ENCODE peak calls at places on chromosomes 16 and 17, in eight cellular contexts. One of them, this sample, is unnamed.

GRCh38 chr16:86443508-86444130 is 66.7 kb upstream of the FOXF1 start:
- ATAC-seq in Panc1: no peak
- ATAC-seq in omental fat pad: no peak
- ATAC-seq in heart right ventricle: no peak
- ATAC-seq in activated CD8-positive, alpha-beta T cell treated with anti-CD3 and anti-CD28 coated beads, Interleukin-2, amount 10 ng/mL, durations not matched to agents 7 days and 5 days: no peak
- ATAC-seq in activated naive CD8-positive, alpha-beta T cell treated with anti-CD3 and anti-CD28 coated beads, Interleukin-2, amount 10 ng/mL, durations not matched to agents 7 days and 5 days: no peak
- ATAC-seq in activated CD8-positive, alpha-beta memory T cell treated with anti-CD3 and anti-CD28 coated beads, Interleukin-2, amount 10 ng/mL, durations not matched to agents 7 days and 5 days: no peak
- ATAC-seq in CD8-positive, alpha-beta T cell: no peak
- ATAC-seq in this sample: no peak

GRCh38 chr17:35849469-35850348 is 19.0 kb downstream of the HEATR9 start:
- ATAC-seq in Panc1: peak; percentile 89
- ATAC-seq in omental fat pad: no peak
- ATAC-seq in heart right ventricle: peak; percentile 58
- ATAC-seq in activated CD8-positive, alpha-beta T cell treated with anti-CD3 and anti-CD28 coated beads, Interleukin-2, amount 10 ng/mL, durations not matched to agents 7 days and 5 days: peak; percentile 92
- ATAC-seq in activated naive CD8-positive, alpha-beta T cell treated with anti-CD3 and anti-CD28 coated beads, Interleukin-2, amount 10 ng/mL, durations not matched to agents 7 days and 5 days: peak; percentile 86
- ATAC-seq in activated CD8-positive, alpha-beta memory T cell treated with anti-CD3 and anti-CD28 coated beads, Interleukin-2, amount 10 ng/mL, durations not matched to agents 7 days and 5 days: peak; percentile 95
- ATAC-seq in CD8-positive, alpha-beta T cell: peak; percentile 77
- ATAC-seq in this sample: no peak

GRCh38 chr17:32266389-32267269 is 997 bp downstream of the RHBDL3 start:
- ATAC-seq in Panc1: peak; percentile 11
- ATAC-seq in omental fat pad: peak; percentile 8
- ATAC-seq in heart right ventricle: no peak
- ATAC-seq in activated CD8-positive, alpha-beta T cell treated with anti-CD3 and anti-CD28 coated beads, Interleukin-2, amount 10 ng/mL, durations not matched to agents 7 days and 5 days: peak; percentile 65
- ATAC-seq in activated naive CD8-positive, alpha-beta T cell treated with anti-CD3 and anti-CD28 coated beads, Interleukin-2, amount 10 ng/mL, durations not matched to agents 7 days and 5 days: peak; percentile 23
- ATAC-seq in activated CD8-positive, alpha-beta memory T cell treated with anti-CD3 and anti-CD28 coated beads, Interleukin-2, amount 10 ng/mL, durations not matched to agents 7 days and 5 days: peak; percentile 48
- ATAC-seq in CD8-positive, alpha-beta T cell: peak; percentile 17
- ATAC-seq in this sample: no peak

GRCh38 chr17:10875411-10875810 is 37.5 kb upstream of the PIRT start:
- ATAC-seq in Panc1: no peak
- ATAC-seq in omental fat pad: no peak
- ATAC-seq in heart right ventricle: no peak
- ATAC-seq in activated CD8-positive, alpha-beta T cell treated with anti-CD3 and anti-CD28 coated beads, Interleukin-2, amount 10 ng/mL, durations not matched to agents 7 days and 5 days: no peak
- ATAC-seq in activated naive CD8-positive, alpha-beta T cell treated with anti-CD3 and anti-CD28 coated beads, Interleukin-2, amount 10 ng/mL, durations not matched to agents 7 days and 5 days: no peak
- ATAC-seq in activated CD8-positive, alpha-beta memory T cell treated with anti-CD3 and anti-CD28 coated beads, Interleukin-2, amount 10 ng/mL, durations not matched to agents 7 days and 5 days: no peak
- ATAC-seq in CD8-positive, alpha-beta T cell: no peak
- ATAC-seq in this sample: no peak

GRCh38 chr17:21094298-21094704 is 32.5 kb upstream of the DHRS7B start:
- ATAC-seq in Panc1: no peak
- ATAC-seq in omental fat pad: no peak
- ATAC-seq in heart right ventricle: no peak
- ATAC-seq in activated CD8-positive, alpha-beta T cell treated with anti-CD3 and anti-CD28 coated beads, Interleukin-2, amount 10 ng/mL, durations not matched to agents 7 days and 5 days: no peak
- ATAC-seq in activated naive CD8-positive, alpha-beta T cell treated with anti-CD3 and anti-CD28 coated beads, Interleukin-2, amount 10 ng/mL, durations not matched to agents 7 days and 5 days: no peak
- ATAC-seq in activated CD8-positive, alpha-beta memory T cell treated with anti-CD3 and anti-CD28 coated beads, Interleukin-2, amount 10 ng/mL, durations not matched to agents 7 days and 5 days: no peak
- ATAC-seq in CD8-positive, alpha-beta T cell: no peak
- ATAC-seq in this sample: no peak

GRCh38 chr17:41145261-41145660 is 4.4 kb downstream of the KRTAP4-5 start:
- ATAC-seq in Panc1: no peak
- ATAC-seq in omental fat pad: no peak
- ATAC-seq in heart right ventricle: no peak
- ATAC-seq in activated CD8-positive, alpha-beta T cell treated with anti-CD3 and anti-CD28 coated beads, Interleukin-2, amount 10 ng/mL, durations not matched to agents 7 days and 5 days: no peak
- ATAC-seq in activated naive CD8-positive, alpha-beta T cell treated with anti-CD3 and anti-CD28 coated beads, Interleukin-2, amount 10 ng/mL, durations not matched to agents 7 days and 5 days: no peak
- ATAC-seq in activated CD8-positive, alpha-beta memory T cell treated with anti-CD3 and anti-CD28 coated beads, Interleukin-2, amount 10 ng/mL, durations not matched to agents 7 days and 5 days: no peak
- ATAC-seq in CD8-positive, alpha-beta T cell: no peak
- ATAC-seq in this sample: no peak

GRCh38 chr17:17176341-17176740 is 29.8 kb downstream of the PLD6 start:
- ATAC-seq in Panc1: no peak
- ATAC-seq in omental fat pad: no peak
- ATAC-seq in heart right ventricle: no peak
- ATAC-seq in activated CD8-positive, alpha-beta T cell treated with anti-CD3 and anti-CD28 coated beads, Interleukin-2, amount 10 ng/mL, durations not matched to agents 7 days and 5 days: no peak
- ATAC-seq in activated naive CD8-positive, alpha-beta T cell treated with anti-CD3 and anti-CD28 coated beads, Interleukin-2, amount 10 ng/mL, durations not matched to agents 7 days and 5 days: no peak
- ATAC-seq in activated CD8-positive, alpha-beta memory T cell treated with anti-CD3 and anti-CD28 coated beads, Interleukin-2, amount 10 ng/mL, durations not matched to agents 7 days and 5 days: no peak
- ATAC-seq in CD8-positive, alpha-beta T cell: no peak
- ATAC-seq in this sample: no peak

GRCh38 chr16:84567446-84567962 is 50.4 kb downstream of the COTL1 start:
- ATAC-seq in Panc1: peak; percentile 57
- ATAC-seq in omental fat pad: no peak
- ATAC-seq in heart right ventricle: no peak
- ATAC-seq in activated CD8-positive, alpha-beta T cell treated with anti-CD3 and anti-CD28 coated beads, Interleukin-2, amount 10 ng/mL, durations not matched to agents 7 days and 5 days: no peak
- ATAC-seq in activated naive CD8-positive, alpha-beta T cell treated with anti-CD3 and anti-CD28 coated beads, Interleukin-2, amount 10 ng/mL, durations not matched to agents 7 days and 5 days: no peak
- ATAC-seq in activated CD8-positive, alpha-beta memory T cell treated with anti-CD3 and anti-CD28 coated beads, Interleukin-2, amount 10 ng/mL, durations not matched to agents 7 days and 5 days: peak; percentile 40
- ATAC-seq in CD8-positive, alpha-beta T cell: peak; percentile 81
- ATAC-seq in this sample: no peak

GRCh38 chr17:62693616-62694415 is 66.3 kb downstream of the MRC2 start:
- ATAC-seq in Panc1: no peak
- ATAC-seq in omental fat pad: no peak
- ATAC-seq in heart right ventricle: no peak
- ATAC-seq in activated CD8-positive, alpha-beta T cell treated with anti-CD3 and anti-CD28 coated beads, Interleukin-2, amount 10 ng/mL, durations not matched to agents 7 days and 5 days: no peak
- ATAC-seq in activated naive CD8-positive, alpha-beta T cell treated with anti-CD3 and anti-CD28 coated beads, Interleukin-2, amount 10 ng/mL, durations not matched to agents 7 days and 5 days: no peak
- ATAC-seq in activated CD8-positive, alpha-beta memory T cell treated with anti-CD3 and anti-CD28 coated beads, Interleukin-2, amount 10 ng/mL, durations not matched to agents 7 days and 5 days: no peak
- ATAC-seq in CD8-positive, alpha-beta T cell: no peak
- ATAC-seq in this sample: no peak

GRCh38 chr17:31692632-31693031 is 166.4 kb downstream of the COPRS start:
- ATAC-seq in Panc1: no peak
- ATAC-seq in omental fat pad: no peak
- ATAC-seq in heart right ventricle: no peak
- ATAC-seq in activated CD8-positive, alpha-beta T cell treated with anti-CD3 and anti-CD28 coated beads, Interleukin-2, amount 10 ng/mL, durations not matched to agents 7 days and 5 days: no peak
- ATAC-seq in activated naive CD8-positive, alpha-beta T cell treated with anti-CD3 and anti-CD28 coated beads, Interleukin-2, amount 10 ng/mL, durations not matched to agents 7 days and 5 days: no peak
- ATAC-seq in activated CD8-positive, alpha-beta memory T cell treated with anti-CD3 and anti-CD28 coated beads, Interleukin-2, amount 10 ng/mL, durations not matched to agents 7 days and 5 days: no peak
- ATAC-seq in CD8-positive, alpha-beta T cell: no peak
- ATAC-seq in this sample: no peak

This sample was measured in gastroesophageal sphincter.